ENCODE peak calls at places on chromosomes 5 and 9, in eight cellular contexts. One of them, this sample, is unnamed.
A peak's percentile ranks its signal among the peaks of the same experiment; 100 is the strongest.

GRCh38 chr9:70600479-70600878 is 186.0 kb upstream of the KLF9 start:
- DNase-seq in fibroblast of mammary gland: peak; percentile 81
- DNase-seq in heart right ventricle: peak; percentile 48
- DNase-seq in nephron progenitor cell: no peak
- DNase-seq in fibroblast of the aortic adventitia: peak; percentile 88
- DNase-seq in dorsolateral prefrontal cortex: no peak
- DNase-seq in neural crest cell: no peak
- DNase-seq in endothelial cell: no peak
- DNase-seq in this sample: no peak

GRCh38 chr5:95748133-95748532 is 17.0 kb downstream of the RHOBTB3 start:
- DNase-seq in neural crest cell: no peak
- DNase-seq in endothelial cell: no peak
- DNase-seq in nephron progenitor cell: no peak
- DNase-seq in fibroblast of mammary gland: no peak
- DNase-seq in dorsolateral prefrontal cortex: no peak
- DNase-seq in fibroblast of the aortic adventitia: no peak
- DNase-seq in heart right ventricle: no peak
- DNase-seq in this sample: no peak

GRCh38 chr9:95109456-95109855 is 208.1 kb downstream of the FANCC start:
- DNase-seq in fibroblast of the aortic adventitia: no peak
- DNase-seq in endothelial cell: no peak
- DNase-seq in nephron progenitor cell: no peak
- DNase-seq in dorsolateral prefrontal cortex: no peak
- DNase-seq in neural crest cell: no peak
- DNase-seq in fibroblast of mammary gland: no peak
- DNase-seq in heart right ventricle: no peak
- DNase-seq in this sample: no peak

GRCh38 chr5:97629281-97629680 is 446.2 kb upstream of the RIOK2 start:
- DNase-seq in heart right ventricle: peak; percentile 58
- DNase-seq in fibroblast of mammary gland: peak; percentile 94
- DNase-seq in neural crest cell: peak; percentile 9
- DNase-seq in dorsolateral prefrontal cortex: no peak
- DNase-seq in fibroblast of the aortic adventitia: peak; percentile 79
- DNase-seq in nephron progenitor cell: no peak
- DNase-seq in endothelial cell: no peak
- DNase-seq in this sample: no peak

GRCh38 chr5:83767409-83767992 is 46.8 kb upstream of the HAPLN1 start:
- DNase-seq in nephron progenitor cell: no peak
- DNase-seq in dorsolateral prefrontal cortex: no peak
- DNase-seq in fibroblast of mammary gland: peak; percentile 15
- DNase-seq in neural crest cell: no peak
- DNase-seq in heart right ventricle: no peak
- DNase-seq in fibroblast of the aortic adventitia: no peak
- DNase-seq in endothelial cell: no peak
- DNase-seq in this sample: no peak

GRCh38 chr5:137073192-137073591 is 425.9 kb downstream of the SPOCK1 start:
- DNase-seq in endothelial cell: no peak
- DNase-seq in nephron progenitor cell: no peak
- DNase-seq in neural crest cell: no peak
- DNase-seq in heart right ventricle: no peak
- DNase-seq in fibroblast of the aortic adventitia: peak; percentile 62
- DNase-seq in dorsolateral prefrontal cortex: no peak
- DNase-seq in fibroblast of mammary gland: peak; percentile 84
- DNase-seq in this sample: no peak

GRCh38 chr5:82092-82491 is 9.9 kb upstream of the PLEKHG4B start:
- DNase-seq in nephron progenitor cell: peak; percentile 58
- DNase-seq in heart right ventricle: no peak
- DNase-seq in endothelial cell: no peak
- DNase-seq in dorsolateral prefrontal cortex: no peak
- DNase-seq in fibroblast of mammary gland: no peak
- DNase-seq in fibroblast of the aortic adventitia: peak; percentile 5
- DNase-seq in neural crest cell: no peak
- DNase-seq in this sample: no peak

GRCh38 chr9:16627967-16628366 is 242.5 kb downstream of the BNC2 start:
- DNase-seq in fibroblast of mammary gland: peak; percentile 100
- DNase-seq in neural crest cell: no peak
- DNase-seq in dorsolateral prefrontal cortex: no peak
- DNase-seq in nephron progenitor cell: no peak
- DNase-seq in endothelial cell: no peak
- DNase-seq in fibroblast of the aortic adventitia: peak; percentile 98
- DNase-seq in heart right ventricle: peak; percentile 29
- DNase-seq in this sample: no peak

GRCh38 chr9:17117372-17117771 is 17.5 kb upstream of the CNTLN start:
- DNase-seq in fibroblast of the aortic adventitia: no peak
- DNase-seq in neural crest cell: no peak
- DNase-seq in fibroblast of mammary gland: no peak
- DNase-seq in dorsolateral prefrontal cortex: no peak
- DNase-seq in nephron progenitor cell: no peak
- DNase-seq in endothelial cell: no peak
- DNase-seq in heart right ventricle: no peak
- DNase-seq in this sample: no peak

GRCh38 chr9:134518004-134518606 is 123.5 kb upstream of the COL5A1 start:
- DNase-seq in nephron progenitor cell: no peak
- DNase-seq in neural crest cell: no peak
- DNase-seq in endothelial cell: no peak
- DNase-seq in fibroblast of the aortic adventitia: peak; percentile 59
- DNase-seq in heart right ventricle: no peak
- DNase-seq in dorsolateral prefrontal cortex: no peak
- DNase-seq in fibroblast of mammary gland: peak; percentile 83
- DNase-seq in this sample: no peak

GRCh38 chr5:170481839-170482238 is 22.0 kb upstream of the KCNIP1 start:
- DNase-seq in heart right ventricle: no peak
- DNase-seq in endothelial cell: no peak
- DNase-seq in nephron progenitor cell: no peak
- DNase-seq in fibroblast of the aortic adventitia: no peak
- DNase-seq in neural crest cell: no peak
- DNase-seq in dorsolateral prefrontal cortex: no peak
- DNase-seq in fibroblast of mammary gland: no peak
- DNase-seq in this sample: no peak

GRCh38 chr5:113433862-113434612 is 752 bp downstream of the TSSK1B start:
- DNase-seq in nephron progenitor cell: no peak
- DNase-seq in fibroblast of mammary gland: no peak
- DNase-seq in neural crest cell: no peak
- DNase-seq in endothelial cell: no peak
- DNase-seq in fibroblast of the aortic adventitia: no peak
- DNase-seq in heart right ventricle: no peak
- DNase-seq in dorsolateral prefrontal cortex: no peak
- DNase-seq in this sample: no peak

GRCh38 chr9:25350011-25350410 is 328.2 kb downstream of the TUSC1 start:
- DNase-seq in neural crest cell: no peak
- DNase-seq in fibroblast of mammary gland: no peak
- DNase-seq in heart right ventricle: no peak
- DNase-seq in dorsolateral prefrontal cortex: no peak
- DNase-seq in endothelial cell: no peak
- DNase-seq in nephron progenitor cell: no peak
- DNase-seq in fibroblast of the aortic adventitia: no peak
- DNase-seq in this sample: no peak

GRCh38 chr5:170353011-170353890 is 35.9 kb downstream of the KCNMB1 start:
- DNase-seq in nephron progenitor cell: no peak
- DNase-seq in heart right ventricle: no peak
- DNase-seq in fibroblast of mammary gland: no peak
- DNase-seq in endothelial cell: no peak
- DNase-seq in neural crest cell: no peak
- DNase-seq in fibroblast of the aortic adventitia: no peak
- DNase-seq in dorsolateral prefrontal cortex: no peak
- DNase-seq in this sample: no peak

GRCh38 chr5:4880304-4880741 is 259.8 kb upstream of the ADAMTS16 start:
- DNase-seq in heart right ventricle: no peak
- DNase-seq in nephron progenitor cell: no peak
- DNase-seq in fibroblast of mammary gland: no peak
- DNase-seq in endothelial cell: no peak
- DNase-seq in fibroblast of the aortic adventitia: no peak
- DNase-seq in neural crest cell: no peak
- DNase-seq in dorsolateral prefrontal cortex: no peak
- DNase-seq in this sample: no peak

GRCh38 chr5:62606878-62607277 is 28.3 kb downstream of the LRRC70 start:
- DNase-seq in dorsolateral prefrontal cortex: no peak
- DNase-seq in nephron progenitor cell: no peak
- DNase-seq in fibroblast of mammary gland: no peak
- DNase-seq in neural crest cell: no peak
- DNase-seq in endothelial cell: no peak
- DNase-seq in fibroblast of the aortic adventitia: peak; percentile 76
- DNase-seq in heart right ventricle: no peak
- DNase-seq in this sample: no peak

GRCh38 chr9:121274851-121275250 is 6.9 kb downstream of the GSN start:
- DNase-seq in fibroblast of mammary gland: no peak
- DNase-seq in nephron progenitor cell: no peak
- DNase-seq in fibroblast of the aortic adventitia: no peak
- DNase-seq in endothelial cell: no peak
- DNase-seq in neural crest cell: no peak
- DNase-seq in heart right ventricle: no peak
- DNase-seq in dorsolateral prefrontal cortex: no peak
- DNase-seq in this sample: no peak

GRCh38 chr9:129182625-129183494 is 4.8 kb upstream of the IER5L start:
- DNase-seq in endothelial cell: peak; percentile 79
- DNase-seq in dorsolateral prefrontal cortex: no peak
- DNase-seq in fibroblast of the aortic adventitia: peak; percentile 17
- DNase-seq in fibroblast of mammary gland: no peak
- DNase-seq in nephron progenitor cell: peak; percentile 68
- DNase-seq in heart right ventricle: peak; percentile 33
- DNase-seq in neural crest cell: peak; percentile 71
- DNase-seq in this sample: no peak
- TF ChIP-seq CTCF in endothelial cell: peak; percentile 53
- TF ChIP-seq CTCF in dorsolateral prefrontal cortex: no peak
- TF ChIP-seq CTCF in fibroblast of the aortic adventitia: peak; percentile 41
- TF ChIP-seq CTCF in fibroblast of mammary gland: peak; percentile 36
- TF ChIP-seq CTCF in nephron progenitor cell: peak; percentile 57
- TF ChIP-seq CTCF in heart right ventricle: peak; percentile 40
- TF ChIP-seq CTCF in neural crest cell: peak; percentile 60
- TF ChIP-seq CTCF in this sample: peak; percentile 41

DNA sequence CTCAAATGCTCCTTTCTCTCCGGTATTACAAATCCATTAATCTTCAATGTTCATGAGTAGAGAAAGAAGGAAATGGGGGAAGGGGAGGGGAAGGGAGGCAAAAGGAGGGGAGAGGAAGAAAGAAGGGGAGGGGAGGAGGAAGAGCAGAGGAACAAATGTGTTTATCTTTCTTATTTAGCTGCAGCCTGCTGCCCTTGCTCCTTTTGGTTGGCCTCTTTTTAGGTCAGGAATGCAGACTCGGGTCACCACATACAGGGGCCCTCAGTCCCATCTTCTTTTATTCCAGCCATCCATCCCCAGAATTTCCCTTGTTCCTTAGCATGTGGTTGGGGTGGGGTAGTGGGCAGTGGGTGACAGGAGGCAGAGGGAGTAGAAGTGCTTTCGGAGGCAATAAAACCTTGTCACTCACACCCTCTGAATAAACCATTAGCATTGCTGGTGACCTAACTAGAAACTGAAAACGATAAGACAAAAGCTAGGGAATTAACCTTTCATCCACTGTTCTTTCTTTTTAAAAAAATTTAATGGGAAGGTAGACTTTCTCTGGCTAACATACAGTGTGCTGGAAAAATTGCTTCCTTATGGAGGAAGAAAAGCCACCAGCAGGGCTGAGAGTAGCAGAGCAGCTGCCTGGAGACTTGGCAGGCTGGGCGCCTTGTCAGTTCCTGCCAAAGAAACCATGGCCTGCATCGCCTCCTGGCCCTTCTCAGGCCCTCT is 16.8 kb upstream of the PRLR start:
- DNase-seq in dorsolateral prefrontal cortex: no peak
- DNase-seq in nephron progenitor cell: no peak
- DNase-seq in endothelial cell: no peak
- DNase-seq in heart right ventricle: peak; percentile 35
- DNase-seq in neural crest cell: no peak
- DNase-seq in fibroblast of mammary gland: peak; percentile 32
- DNase-seq in fibroblast of the aortic adventitia: peak; percentile 38
- DNase-seq in this sample: no peak
- TF ChIP-seq CTCF in dorsolateral prefrontal cortex: no peak
- TF ChIP-seq CTCF in nephron progenitor cell: no peak
- TF ChIP-seq CTCF in endothelial cell: no peak
- TF ChIP-seq CTCF in heart right ventricle: no peak
- TF ChIP-seq CTCF in neural crest cell: no peak
- TF ChIP-seq CTCF in fibroblast of mammary gland: no peak
- TF ChIP-seq CTCF in fibroblast of the aortic adventitia: no peak
- TF ChIP-seq CTCF in this sample: no peak

DNA sequence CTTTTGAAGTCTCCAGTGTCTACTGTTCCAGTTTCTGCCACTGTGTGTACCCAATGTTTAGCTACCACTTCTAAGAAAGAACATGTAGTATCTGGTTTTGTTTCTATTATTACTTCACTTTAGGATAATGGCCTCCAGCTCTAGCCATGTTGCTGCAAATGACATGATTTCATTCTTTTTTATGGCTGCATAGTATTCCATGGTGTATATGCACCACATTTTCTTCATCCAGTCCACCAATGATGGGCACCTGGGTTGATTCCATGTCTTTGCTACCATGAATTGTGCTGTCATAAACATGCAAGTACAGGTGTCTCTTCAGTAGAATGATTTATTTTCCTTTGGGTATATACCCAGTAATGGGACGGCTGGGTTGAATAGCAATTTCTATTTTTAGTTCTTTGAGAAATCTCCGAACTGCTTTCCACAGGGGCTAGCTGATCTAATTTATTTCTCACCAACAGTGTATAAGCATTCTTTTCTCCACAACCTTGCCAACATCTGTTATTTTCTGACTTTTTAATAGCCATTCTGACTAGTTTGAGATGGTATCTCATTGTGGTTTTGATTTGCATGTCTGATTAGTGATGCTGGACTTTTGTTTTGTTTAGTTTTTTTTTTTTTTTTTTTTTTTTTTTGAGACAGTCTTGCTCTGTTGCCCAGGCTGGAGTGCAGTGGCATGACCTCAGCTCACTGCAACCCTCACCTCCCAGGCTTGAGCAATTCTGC is 68.9 kb downstream of the WDR41 start:
- DNase-seq in dorsolateral prefrontal cortex: no peak
- DNase-seq in endothelial cell: no peak
- DNase-seq in fibroblast of mammary gland: peak; percentile 40
- DNase-seq in fibroblast of the aortic adventitia: no peak
- DNase-seq in neural crest cell: no peak
- DNase-seq in heart right ventricle: no peak
- DNase-seq in nephron progenitor cell: no peak
- DNase-seq in this sample: no peak
- TF ChIP-seq CTCF in dorsolateral prefrontal cortex: no peak
- TF ChIP-seq CTCF in endothelial cell: no peak
- TF ChIP-seq CTCF in fibroblast of mammary gland: no peak
- TF ChIP-seq CTCF in fibroblast of the aortic adventitia: no peak
- TF ChIP-seq CTCF in neural crest cell: no peak
- TF ChIP-seq CTCF in heart right ventricle: no peak
- TF ChIP-seq CTCF in nephron progenitor cell: no peak
- TF ChIP-seq CTCF in this sample: no peak

DNA sequence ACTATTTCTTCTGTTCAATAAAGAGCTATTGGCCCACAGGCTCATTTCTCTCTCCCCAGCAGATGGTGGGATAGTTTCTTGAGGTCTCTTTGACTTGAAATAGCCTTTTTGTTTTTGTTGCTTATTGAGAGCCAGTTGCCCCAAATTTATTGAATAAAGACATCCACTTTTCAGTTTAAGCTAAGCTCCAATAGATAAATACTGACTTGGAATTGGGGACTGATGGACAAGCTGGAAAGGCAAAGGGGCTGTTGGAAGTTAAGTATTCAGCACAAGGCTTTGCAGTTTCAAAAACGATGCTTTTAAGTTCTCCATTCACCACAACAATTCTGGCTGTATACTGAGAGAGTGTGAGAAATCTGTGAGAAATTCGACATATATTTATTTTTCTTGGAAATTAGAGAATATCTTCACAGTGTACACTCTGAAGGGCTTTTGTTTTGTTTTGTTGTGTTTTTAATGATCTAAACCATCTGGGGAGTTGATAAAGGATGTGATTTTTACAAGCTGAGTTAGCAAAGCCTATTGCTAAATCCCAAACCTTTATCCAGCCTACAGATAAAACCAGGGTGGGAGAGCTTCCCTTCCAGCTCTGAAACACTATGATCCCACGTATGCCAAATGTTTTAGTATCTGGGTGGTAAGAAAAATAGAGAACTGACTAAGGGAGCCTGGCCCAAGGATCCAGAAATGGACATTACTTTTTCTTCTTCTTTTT is 290.4 kb upstream of the MPDZ start:
- DNase-seq in dorsolateral prefrontal cortex: no peak
- DNase-seq in nephron progenitor cell: no peak
- DNase-seq in fibroblast of mammary gland: peak; percentile 41
- DNase-seq in neural crest cell: no peak
- DNase-seq in heart right ventricle: no peak
- DNase-seq in fibroblast of the aortic adventitia: peak; percentile 99
- DNase-seq in endothelial cell: no peak
- DNase-seq in this sample: no peak
- TF ChIP-seq CTCF in dorsolateral prefrontal cortex: no peak
- TF ChIP-seq CTCF in nephron progenitor cell: no peak
- TF ChIP-seq CTCF in fibroblast of mammary gland: no peak
- TF ChIP-seq CTCF in neural crest cell: no peak
- TF ChIP-seq CTCF in heart right ventricle: no peak
- TF ChIP-seq CTCF in fibroblast of the aortic adventitia: no peak
- TF ChIP-seq CTCF in endothelial cell: no peak
- TF ChIP-seq CTCF in this sample: no peak